ENCODE peak calls at places on chromosomes 16 and 17, in six cellular contexts. A, R, X, V, O and H are unnamed samples.

GRCh38 chr17:44502598-44503079 is 567 bp downstream of the GPATCH8 start:
- DNase-seq in A (peak; percentile 54), R (no peak), X (no peak), V (peak; percentile 28), O (peak; percentile 24), H (no peak)

GRCh38 chr17:82424001-82424862 is 5.8 kb upstream of the OGFOD3 start:
- DNase-seq in A (peak; percentile 81), R (no peak), X (no peak), V (peak; percentile 49), O (peak; percentile 55), H (peak; percentile 71)

GRCh38 chr16:50480206-50480605 is 68.0 kb upstream of the NKD1 start:
- DNase-seq in A (no peak), R (no peak), X (no peak), V (no peak), O (no peak), H (no peak)

GRCh38 chr16:13068912-13069583 is 167.7 kb downstream of the SHISA9 start:
- DNase-seq in A (no peak), R (no peak), X (no peak), V (no peak), O (no peak), H (no peak)

GRCh38 chr16:55948230-55948629 is 73.1 kb upstream of the CES5A start:
- DNase-seq in A (peak; percentile 57), R (no peak), X (no peak), V (peak; percentile 8), O (no peak), H (no peak)

GRCh38 chr17:8941520-8941919 is 24.0 kb downstream of the PIK3R5 start:
- DNase-seq in A (no peak), R (no peak), X (peak; percentile 65), V (no peak), O (no peak), H (no peak)

GRCh38 chr16:74837056-74837455 is 62.4 kb upstream of the FA2H start:
- DNase-seq in A (no peak), R (no peak), X (no peak), V (no peak), O (no peak), H (no peak)

GRCh38 chr17:73952498-73953205 is 250.8 kb upstream of the RPL38 start:
- DNase-seq in A (no peak), R (no peak), X (peak; percentile 56), V (peak; percentile 78), O (peak; percentile 36), H (peak; percentile 68)

GRCh38 chr17:29054835-29055234 is 11.9 kb downstream of the PIPOX start:
- DNase-seq in A (no peak), R (no peak), X (no peak), V (no peak), O (no peak), H (peak; percentile 79)

GRCh38 chr16:25747160-25747758 is 55.5 kb downstream of the HS3ST4 start:
- DNase-seq in A (peak; percentile 39), R (no peak), X (no peak), V (no peak), O (peak; percentile 10), H (peak; percentile 33)